ENCODE peak calls at places on chromosomes 13 and 19, in eight cellular contexts. One of them, this sample, is unnamed.

GRCh38 chr19:29812080-29812880 is 489 bp downstream of the CCNE1 start:
- DNase-seq in transverse colon: peak
- DNase-seq in NB4: peak
- DNase-seq in testis: no peak
- DNase-seq in K562: peak
- DNase-seq in heart left ventricle: no peak
- DNase-seq in body of pancreas: peak
- DNase-seq in esophagus squamous epithelium: no peak
- DNase-seq in this sample: peak

GRCh38 chr13:24348797-24349515 is 39.6 kb downstream of the C1QTNF9 start:
- DNase-seq in heart left ventricle: no peak
- DNase-seq in body of pancreas: peak
- DNase-seq in testis: no peak
- DNase-seq in NB4: no peak
- DNase-seq in esophagus squamous epithelium: no peak
- DNase-seq in transverse colon: peak
- DNase-seq in K562: no peak
- DNase-seq in this sample: no peak

GRCh38 chr13:94776956-94777355 is 64.6 kb upstream of the SOX21 start:
- DNase-seq in K562: no peak
- DNase-seq in esophagus squamous epithelium: no peak
- DNase-seq in NB4: no peak
- DNase-seq in transverse colon: no peak
- DNase-seq in heart left ventricle: no peak
- DNase-seq in testis: no peak
- DNase-seq in body of pancreas: no peak
- DNase-seq in this sample: no peak

GRCh38 chr13:109545964-109546363 is 240.4 kb downstream of the IRS2 start:
- DNase-seq in esophagus squamous epithelium: no peak
- DNase-seq in transverse colon: no peak
- DNase-seq in NB4: no peak
- DNase-seq in K562: no peak
- DNase-seq in heart left ventricle: no peak
- DNase-seq in testis: no peak
- DNase-seq in body of pancreas: no peak
- DNase-seq in this sample: no peak

GRCh38 chr13:84641491-84641890 is 759.2 kb upstream of the SLITRK1 start:
- DNase-seq in heart left ventricle: no peak
- DNase-seq in K562: no peak
- DNase-seq in testis: no peak
- DNase-seq in NB4: no peak
- DNase-seq in transverse colon: no peak
- DNase-seq in body of pancreas: no peak
- DNase-seq in esophagus squamous epithelium: no peak
- DNase-seq in this sample: no peak

GRCh38 chr13:38941353-38941945 is 49.2 kb downstream of the STOML3 start:
- DNase-seq in K562: no peak
- DNase-seq in body of pancreas: no peak
- DNase-seq in transverse colon: no peak
- DNase-seq in NB4: no peak
- DNase-seq in heart left ventricle: no peak
- DNase-seq in testis: no peak
- DNase-seq in esophagus squamous epithelium: no peak
- DNase-seq in this sample: peak

GRCh38 chr13:98142427-98143156 is at the start of gene FARP1:
- DNase-seq in body of pancreas: peak
- DNase-seq in esophagus squamous epithelium: no peak
- DNase-seq in testis: peak
- DNase-seq in transverse colon: peak
- DNase-seq in NB4: peak
- DNase-seq in K562: peak
- DNase-seq in heart left ventricle: peak
- DNase-seq in this sample: peak

GRCh38 chr13:97878421-97879375 is 74.8 kb upstream of the IPO5 start:
- DNase-seq in esophagus squamous epithelium: no peak
- DNase-seq in testis: no peak
- DNase-seq in NB4: no peak
- DNase-seq in transverse colon: no peak
- DNase-seq in body of pancreas: no peak
- DNase-seq in heart left ventricle: no peak
- DNase-seq in K562: no peak
- DNase-seq in this sample: no peak

GRCh38 chr19:10228925-10229324 is 2.2 kb downstream of the S1PR2 start:
- DNase-seq in transverse colon: no peak
- DNase-seq in NB4: peak
- DNase-seq in body of pancreas: no peak
- DNase-seq in heart left ventricle: no peak
- DNase-seq in K562: peak
- DNase-seq in esophagus squamous epithelium: no peak
- DNase-seq in testis: no peak
- DNase-seq in this sample: peak

GRCh38 chr13:47484564-47484963 is 516.5 kb downstream of the SUCLA2 start:
- DNase-seq in testis: no peak
- DNase-seq in esophagus squamous epithelium: no peak
- DNase-seq in NB4: peak
- DNase-seq in heart left ventricle: no peak
- DNase-seq in body of pancreas: no peak
- DNase-seq in transverse colon: no peak
- DNase-seq in K562: no peak
- DNase-seq in this sample: no peak

GRCh38 chr19:10122066-10122465 is 2.4 kb upstream of the EIF3G start:
- DNase-seq in esophagus squamous epithelium: no peak
- DNase-seq in body of pancreas: no peak
- DNase-seq in heart left ventricle: no peak
- DNase-seq in NB4: peak
- DNase-seq in testis: no peak
- DNase-seq in transverse colon: no peak
- DNase-seq in K562: no peak
- DNase-seq in this sample: no peak

GRCh38 chr13:113203507-113204377 is 4.7 kb downstream of the PCID2 start:
- DNase-seq in transverse colon: no peak
- DNase-seq in heart left ventricle: peak
- DNase-seq in NB4: peak
- DNase-seq in esophagus squamous epithelium: no peak
- DNase-seq in body of pancreas: no peak
- DNase-seq in K562: no peak
- DNase-seq in testis: no peak
- DNase-seq in this sample: no peak

GRCh38 chr13:75587679-75588078 is 38.1 kb downstream of the UCHL3 start:
- DNase-seq in body of pancreas: no peak
- DNase-seq in K562: no peak
- DNase-seq in heart left ventricle: no peak
- DNase-seq in esophagus squamous epithelium: no peak
- DNase-seq in transverse colon: no peak
- DNase-seq in testis: no peak
- DNase-seq in NB4: peak
- DNase-seq in this sample: no peak

GRCh38 chr19:6868341-6868740 is 19.0 kb upstream of the ADGRE1 start:
- DNase-seq in testis: peak
- DNase-seq in NB4: peak
- DNase-seq in K562: no peak
- DNase-seq in esophagus squamous epithelium: no peak
- DNase-seq in transverse colon: no peak
- DNase-seq in body of pancreas: no peak
- DNase-seq in heart left ventricle: no peak
- DNase-seq in this sample: no peak

GRCh38 chr19:56748443-56748842 is 76.9 kb upstream of the ZNF835 start:
- DNase-seq in NB4: peak
- DNase-seq in esophagus squamous epithelium: no peak
- DNase-seq in heart left ventricle: no peak
- DNase-seq in transverse colon: no peak
- DNase-seq in testis: peak
- DNase-seq in body of pancreas: no peak
- DNase-seq in K562: no peak
- DNase-seq in this sample: peak

GRCh38 chr13:33009019-33009418 is 7.2 kb upstream of the KL start:
- DNase-seq in body of pancreas: no peak
- DNase-seq in esophagus squamous epithelium: no peak
- DNase-seq in transverse colon: no peak
- DNase-seq in heart left ventricle: no peak
- DNase-seq in NB4: no peak
- DNase-seq in K562: no peak
- DNase-seq in testis: no peak
- DNase-seq in this sample: no peak

GRCh38 chr19:37594064-37594981 is at the start of the genes ZNF540 and ZNF571:
- DNase-seq in heart left ventricle: peak
- DNase-seq in NB4: peak
- DNase-seq in K562: peak
- DNase-seq in body of pancreas: peak
- DNase-seq in testis: peak
- DNase-seq in transverse colon: peak
- DNase-seq in esophagus squamous epithelium: peak
- DNase-seq in this sample: peak

DNA sequence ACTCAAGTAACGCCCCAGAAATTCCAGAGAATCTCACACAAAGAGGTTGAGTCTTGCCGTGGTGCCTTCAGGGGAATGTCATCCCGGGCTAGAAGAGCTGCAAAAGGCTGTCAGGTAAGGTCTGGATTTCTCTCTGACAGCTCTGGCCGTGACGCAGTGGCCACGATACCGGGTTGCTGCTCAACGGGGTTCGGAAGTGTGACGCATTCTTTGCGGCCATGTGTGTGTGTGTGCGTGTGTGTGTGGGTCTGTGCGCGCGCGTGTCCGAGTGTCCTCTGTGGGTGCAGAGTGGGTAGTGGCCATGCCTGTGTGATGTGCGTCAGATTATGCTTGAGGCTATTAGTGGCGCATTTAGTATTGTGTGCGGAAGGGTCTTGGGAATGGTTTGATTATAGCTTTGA is 306 bp downstream of the ZNF540 start:
- DNase-seq in transverse colon: peak
- DNase-seq in NB4: peak
- DNase-seq in esophagus squamous epithelium: peak
- DNase-seq in body of pancreas: peak
- DNase-seq in K562: no peak
- DNase-seq in heart left ventricle: peak
- DNase-seq in testis: peak
- DNase-seq in this sample: peak
- TF ChIP-seq POLR2A in transverse colon: no peak
- TF ChIP-seq POLR2A in NB4: no peak
- TF ChIP-seq POLR2A in esophagus squamous epithelium: no peak
- TF ChIP-seq POLR2A in body of pancreas: no peak
- TF ChIP-seq POLR2A in K562: no peak
- TF ChIP-seq POLR2A in heart left ventricle: no peak
- TF ChIP-seq POLR2A in testis: no peak
- TF ChIP-seq POLR2A in this sample: no peak

GRCh38 chr19:53982611-53983010 is 8.8 kb upstream of the CACNG6 start:
- DNase-seq in transverse colon: peak
- DNase-seq in body of pancreas: peak
- DNase-seq in NB4: no peak
- DNase-seq in K562: no peak
- DNase-seq in esophagus squamous epithelium: no peak
- DNase-seq in heart left ventricle: peak
- DNase-seq in testis: peak
- DNase-seq in this sample: no peak
- TF ChIP-seq POLR2A in transverse colon: no peak
- TF ChIP-seq POLR2A in body of pancreas: no peak
- TF ChIP-seq POLR2A in NB4: no peak
- TF ChIP-seq POLR2A in K562: no peak
- TF ChIP-seq POLR2A in esophagus squamous epithelium: no peak
- TF ChIP-seq POLR2A in heart left ventricle: no peak
- TF ChIP-seq POLR2A in testis: no peak
- TF ChIP-seq POLR2A in this sample: no peak

GRCh38 chr19:14110650-14111049 is 6.9 kb downstream of the PRKACA start:
- DNase-seq in transverse colon: no peak
- DNase-seq in K562: no peak
- DNase-seq in esophagus squamous epithelium: no peak
- DNase-seq in testis: no peak
- DNase-seq in NB4: no peak
- DNase-seq in body of pancreas: no peak
- DNase-seq in heart left ventricle: peak
- DNase-seq in this sample: no peak

GRCh38 chr19:14112809-14113385 is 4.7 kb downstream of the PRKACA start:
- DNase-seq in esophagus squamous epithelium: no peak
- DNase-seq in testis: peak
- DNase-seq in transverse colon: no peak
- DNase-seq in body of pancreas: no peak
- DNase-seq in K562: no peak
- DNase-seq in NB4: no peak
- DNase-seq in heart left ventricle: peak
- DNase-seq in this sample: no peak

GRCh38 chr19:14112051-14112808 is 5.3 kb downstream of the PRKACA start:
- DNase-seq in body of pancreas: no peak
- DNase-seq in testis: peak
- DNase-seq in heart left ventricle: peak
- DNase-seq in K562: no peak
- DNase-seq in NB4: no peak
- DNase-seq in transverse colon: no peak
- DNase-seq in esophagus squamous epithelium: no peak
- DNase-seq in this sample: no peak

GRCh38 chr19:14113762-14114414 is 3.7 kb downstream of the PRKACA start:
- DNase-seq in heart left ventricle: peak
- DNase-seq in K562: peak
- DNase-seq in transverse colon: peak
- DNase-seq in body of pancreas: no peak
- DNase-seq in NB4: peak
- DNase-seq in testis: peak
- DNase-seq in esophagus squamous epithelium: no peak
- DNase-seq in this sample: peak

GRCh38 chr19:14111486-14111885 is 6.1 kb downstream of the PRKACA start:
- DNase-seq in transverse colon: no peak
- DNase-seq in K562: no peak
- DNase-seq in esophagus squamous epithelium: no peak
- DNase-seq in heart left ventricle: no peak
- DNase-seq in testis: no peak
- DNase-seq in NB4: no peak
- DNase-seq in body of pancreas: no peak
- DNase-seq in this sample: no peak
- TF ChIP-seq POLR2A in transverse colon: no peak
- TF ChIP-seq POLR2A in K562: no peak
- TF ChIP-seq POLR2A in esophagus squamous epithelium: no peak
- TF ChIP-seq POLR2A in heart left ventricle: no peak
- TF ChIP-seq POLR2A in testis: no peak
- TF ChIP-seq POLR2A in NB4: no peak
- TF ChIP-seq POLR2A in body of pancreas: no peak
- TF ChIP-seq POLR2A in this sample: no peak

GRCh38 chr19:1153891-1154730 is 20.0 kb downstream of the SBNO2 start:
- DNase-seq in esophagus squamous epithelium: no peak
- DNase-seq in transverse colon: no peak
- DNase-seq in K562: no peak
- DNase-seq in NB4: no peak
- DNase-seq in body of pancreas: no peak
- DNase-seq in heart left ventricle: no peak
- DNase-seq in testis: no peak
- DNase-seq in this sample: no peak

GRCh38 chr19:1156305-1156801 is 17.7 kb downstream of the SBNO2 start:
- DNase-seq in body of pancreas: no peak
- DNase-seq in K562: no peak
- DNase-seq in heart left ventricle: no peak
- DNase-seq in testis: no peak
- DNase-seq in NB4: no peak
- DNase-seq in esophagus squamous epithelium: no peak
- DNase-seq in transverse colon: no peak
- DNase-seq in this sample: no peak

GRCh38 chr19:1155352-1156304 is 18.4 kb downstream of the SBNO2 start:
- DNase-seq in esophagus squamous epithelium: no peak
- DNase-seq in heart left ventricle: no peak
- DNase-seq in K562: no peak
- DNase-seq in body of pancreas: no peak
- DNase-seq in NB4: peak
- DNase-seq in testis: no peak
- DNase-seq in transverse colon: no peak
- DNase-seq in this sample: no peak

GRCh38 chr19:1156830-1157615 is 17.0 kb downstream of the SBNO2 start:
- DNase-seq in testis: no peak
- DNase-seq in heart left ventricle: no peak
- DNase-seq in transverse colon: no peak
- DNase-seq in NB4: no peak
- DNase-seq in body of pancreas: no peak
- DNase-seq in esophagus squamous epithelium: no peak
- DNase-seq in K562: no peak
- DNase-seq in this sample: no peak

GRCh38 chr19:1154731-1155351 is 19.2 kb downstream of the SBNO2 start:
- DNase-seq in testis: peak
- DNase-seq in body of pancreas: peak
- DNase-seq in heart left ventricle: peak
- DNase-seq in NB4: peak
- DNase-seq in transverse colon: peak
- DNase-seq in esophagus squamous epithelium: no peak
- DNase-seq in K562: no peak
- DNase-seq in this sample: no peak
- TF ChIP-seq POLR2A in testis: no peak
- TF ChIP-seq POLR2A in body of pancreas: no peak
- TF ChIP-seq POLR2A in heart left ventricle: no peak
- TF ChIP-seq POLR2A in NB4: no peak
- TF ChIP-seq POLR2A in transverse colon: no peak
- TF ChIP-seq POLR2A in esophagus squamous epithelium: peak
- TF ChIP-seq POLR2A in K562: no peak
- TF ChIP-seq POLR2A in this sample: no peak

This sample was measured in erythroblast.